ENCODE peak calls at places on chromosomes 3 and 15, in five cellular contexts. J is coronary artery, H is body of pancreas, L is prostate gland, M is upper lobe of left lung. S is an unnamed sample.

GRCh38 chr3:156211583-156211982 is 91.2 kb downstream of the KCNAB1 start:
- DNase-seq in J (no peak), L (no peak), H (no peak), M (no peak), S (no peak)

GRCh38 chr3:14372587-14372986 is 29.8 kb upstream of the SLC6A6 start:
- DNase-seq in M (no peak), L (no peak), J (no peak), H (no peak), S (no peak)

GRCh38 chr15:33282226-33283020 is 28.3 kb upstream of the RYR3 start:
- DNase-seq in J (no peak), M (no peak), L (no peak), H (no peak), S (no peak)

GRCh38 chr3:89067736-89068135 is 39.7 kb upstream of the EPHA3 start:
- DNase-seq in J (no peak), M (no peak), H (no peak), L (no peak), S (no peak)

GRCh38 chr3:186589856-186590579 is 19.5 kb downstream of the DNAJB11 start:
- DNase-seq in L (no peak), J (no peak), H (peak; percentile 45), M (no peak), S (no peak)

GRCh38 chr3:37736632-37737031 is 125.0 kb upstream of the CTDSPL start:
- DNase-seq in J (no peak), H (no peak), M (no peak), L (no peak), S (no peak)

GRCh38 chr3:129556358-129556695 is 13.4 kb downstream of the H1-8 start:
- DNase-seq in J (no peak), M (peak; percentile 75), L (no peak), H (no peak), S (no peak)

GRCh38 chr15:72758195-72758594 is 25.4 kb downstream of the ADPGK start:
- DNase-seq in J (no peak), H (no peak), M (no peak), L (no peak), S (no peak)

GRCh38 chr15:101025896-101026631 is 106.9 kb downstream of the LRRK1 start:
- DNase-seq in J (peak; percentile 52), M (peak; percentile 60), L (no peak), H (no peak), S (no peak)

GRCh38 chr3:182258538-182259177 is 534.6 kb upstream of the ATP11B start:
- DNase-seq in J (no peak), L (no peak), M (no peak), H (no peak), S (no peak)

GRCh38 chr3:140432176-140432753 is 245.6 kb upstream of the TRIM42 start:
- DNase-seq in M (no peak), H (no peak), L (no peak), J (no peak), S (no peak)

GRCh38 chr3:54621181-54621580 is 306.7 kb downstream of the LRTM1 start:
- DNase-seq in J (peak; percentile 19), M (no peak), L (no peak), H (no peak), S (no peak)

GRCh38 chr3:194276768-194277546 is 74.2 kb downstream of the CPN2 start:
- DNase-seq in M (peak; percentile 74), J (peak; percentile 81), L (peak; percentile 60), H (peak; percentile 35), S (peak; percentile 82)

GRCh38 chr15:86572368-86572841 is 492.7 kb downstream of the AGBL1 start:
- DNase-seq in H (no peak), L (no peak), M (peak; percentile 65), J (no peak), S (no peak)

GRCh38 chr15:71431345-71432336 is 316.4 kb downstream of the THSD4 start:
- DNase-seq in M (no peak), H (no peak), L (no peak), J (no peak), S (no peak)

GRCh38 chr15:39834256-39834655 is 51.6 kb upstream of the FSIP1 start:
- DNase-seq in J (no peak), M (no peak), H (no peak), L (no peak), S (no peak)

GRCh38 chr3:15794303-15794771 is 3.4 kb downstream of the ANKRD28 start:
- DNase-seq in M (no peak), L (no peak), J (no peak), H (no peak), S (no peak)

GRCh38 chr15:88845616-88846015 is 42.4 kb downstream of the ACAN start:
- DNase-seq in L (no peak), J (no peak), H (no peak), M (peak; percentile 56), S (no peak)

GRCh38 chr15:101386006-101386405 is 91.0 kb upstream of the SNRPA1 start:
- DNase-seq in L (no peak), M (no peak), H (no peak), J (no peak), S (no peak)

GRCh38 chr15:73326157-73326556 is 42.6 kb downstream of the HCN4 start:
- DNase-seq in L (no peak), H (no peak), J (no peak), M (no peak), S (no peak)

GRCh38 chr15:62624541-62625399 is 417.8 kb upstream of the TPM1 start:
- DNase-seq in L (no peak), H (no peak), J (no peak), M (no peak), S (no peak)

GRCh38 chr3:159250961-159251360 is 449.1 kb downstream of the MFSD1 start:
- DNase-seq in J (no peak), M (no peak), L (no peak), H (no peak), S (no peak)

GRCh38 chr3:37262816-37263393 is 88.5 kb upstream of the LRRFIP2 start:
- DNase-seq in M (no peak), L (no peak), H (no peak), J (no peak), S (no peak)

GRCh38 chr3:116444099-116444700 is 1.1 kb downstream of the LSAMP start:
- DNase-seq in J (no peak), L (no peak), H (no peak), M (no peak), S (no peak)

GRCh38 chr3:136332776-136333175 is 82.6 kb downstream of the PCCB start:
- DNase-seq in J (no peak), L (no peak), H (no peak), M (no peak), S (no peak)

GRCh38 chr3:153357436-153357835 is 195.4 kb downstream of the RAP2B start:
- DNase-seq in M (no peak), H (no peak), J (no peak), L (no peak), S (no peak)

DNA sequence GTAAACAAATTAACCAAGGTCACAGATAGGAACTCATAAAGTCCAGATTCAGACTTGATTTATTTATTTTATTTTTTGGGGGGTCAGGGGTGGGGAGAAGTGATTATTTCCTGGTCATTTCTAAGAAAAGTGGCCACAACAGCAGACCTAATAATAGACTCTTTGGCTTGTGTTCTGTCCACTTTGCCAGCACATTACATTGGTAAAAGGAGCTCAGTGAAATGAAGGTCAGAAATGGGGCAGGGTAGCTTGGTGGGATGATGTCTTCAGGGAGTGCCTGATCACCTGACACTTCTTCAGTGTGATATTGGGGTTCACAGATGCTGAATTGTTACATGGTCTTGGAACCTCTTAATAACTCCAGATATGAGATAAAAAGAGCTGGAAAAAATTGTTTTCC is 10.1 kb downstream of the VPS8 start:
- DNase-seq in L (no peak), M (no peak), H (no peak), J (no peak), S (no peak)
- H3K27ac ChIP-seq in L (no peak overlapping the region), M (no peak overlapping the region), H (no peak overlapping the region), J (no peak overlapping the region), S (no peak overlapping the region)

DNA sequence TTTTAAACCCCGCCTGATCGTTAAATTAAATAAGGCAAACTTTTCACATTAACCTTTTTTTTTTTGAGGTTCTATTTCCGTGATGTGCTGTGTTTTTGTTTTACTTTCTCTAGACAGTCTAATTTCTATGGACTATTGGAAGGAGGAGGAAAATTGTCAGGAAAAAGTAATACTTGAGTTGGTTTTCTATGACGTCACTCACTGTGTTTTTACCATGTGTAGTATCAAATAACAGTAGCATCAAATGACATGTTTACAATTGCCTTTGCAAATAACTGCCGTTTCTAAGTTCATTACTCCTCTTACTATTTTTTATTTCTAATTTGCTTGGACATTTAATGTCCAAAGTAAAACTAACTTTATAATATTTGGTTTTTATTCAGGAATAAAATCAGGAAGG is 32.3 kb downstream of the MYO1E start:
- DNase-seq in L (no peak), J (no peak), H (no peak), M (no peak), S (no peak)
- H3K27ac ChIP-seq in L (no peak overlapping the region), J (no peak overlapping the region), H (no peak overlapping the region), M (no peak overlapping the region), S (no peak overlapping the region)

GRCh38 chr3:98875535-98875934 is 26.0 kb downstream of the DCBLD2 start:
- DNase-seq in H (no peak), L (no peak), M (no peak), J (no peak), S (no peak)
- H3K27ac ChIP-seq in H (no peak overlapping the region), L (no peak overlapping the region), M (no peak overlapping the region), J (no peak overlapping the region), S (no peak overlapping the region)

DNA sequence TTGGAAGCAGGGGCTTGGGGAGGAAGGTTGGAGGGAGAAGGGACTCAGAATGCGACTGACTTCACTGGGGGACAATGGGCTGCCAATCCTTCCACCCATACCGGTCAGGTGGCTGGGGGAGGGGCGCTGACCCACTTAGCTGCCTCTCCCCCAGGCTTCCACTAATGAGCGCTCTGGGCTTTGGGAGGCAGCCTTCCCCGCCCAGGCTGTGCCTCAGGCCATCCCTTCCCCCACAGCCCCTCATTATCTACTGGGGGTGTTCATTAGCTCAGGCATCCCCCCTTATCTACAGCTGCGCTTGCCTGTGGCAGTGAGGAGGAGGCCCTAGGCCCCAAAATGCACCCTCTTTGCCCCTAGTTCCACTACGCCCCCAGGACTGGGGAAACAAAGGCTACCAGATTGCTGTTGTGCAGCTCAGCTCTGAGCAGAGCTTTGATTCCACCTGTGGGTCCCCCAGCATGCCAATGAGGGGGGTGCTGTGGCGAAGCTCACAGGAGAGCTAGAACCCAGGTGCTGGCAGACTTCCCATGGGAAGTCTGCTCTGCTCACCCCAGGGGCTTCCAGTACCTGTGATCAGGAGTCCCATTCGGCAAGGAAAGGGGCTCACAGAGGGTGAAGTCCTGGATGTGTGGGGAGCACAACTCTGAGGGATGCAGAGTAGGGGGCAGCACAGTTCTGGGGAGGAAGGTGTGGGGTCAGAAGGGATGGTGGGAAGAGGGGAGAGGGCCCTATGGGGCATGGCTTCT is 29.4 kb upstream of the SEMA3F start:
- DNase-seq in H (no peak), J (no peak), L (no peak), M (no peak), S (no peak)
- H3K27ac ChIP-seq in H (no peak overlapping the region), J (no peak overlapping the region), L (no peak overlapping the region), M (no peak overlapping the region), S (no peak overlapping the region)

GRCh38 chr3:10306156-10306555 is 13.4 kb upstream of the GHRL start:
- DNase-seq in M (no peak), J (no peak), H (no peak), L (no peak), S (no peak)
- H3K27ac ChIP-seq in M (no peak overlapping the region), J (no peak overlapping the region), H (no peak overlapping the region), L (no peak overlapping the region), S (no peak overlapping the region)

GRCh38 chr15:65666257-65666656 is 44.5 kb downstream of the SLC24A1 start:
- DNase-seq in J (no peak), H (no peak), M (no peak), L (no peak), S (no peak)
- H3K27ac ChIP-seq in J (no peak overlapping the region), H (no peak overlapping the region), M (no peak overlapping the region), L (no peak overlapping the region), S (peak overlapping the region; percentile 35)